ENCODE peak calls at places on chromosomes 4 and X, in nine cellular contexts. U is upper lobe of right lung, L is OCI-LY7, C is sigmoid colon, A is right atrium auricular region, E is foreskin fibroblast, V is AG04450, I is fibroblast of lung, M is psoas muscle. R is an unnamed sample.

GRCh38 chr4:140252742-140253555 is 99.0 kb upstream of the MAML3 start:
- DNase-seq in V (no peak), E (peak), L (peak), C (peak), U (peak), M (peak), A (no peak), I (peak), R (no peak)

GRCh38 chr4:185665655-185666054 is 130.3 kb upstream of the PDLIM3 start:
- DNase-seq in U (no peak), I (no peak), E (no peak), L (no peak), M (no peak), C (no peak), A (no peak), V (no peak), R (no peak)

GRCh38 chrX:129360175-129360574 is 163.1 kb downstream of the SMARCA1 start:
- DNase-seq in C (no peak), E (peak), V (no peak), U (no peak), A (no peak), L (peak), I (peak), M (no peak), R (peak)

GRCh38 chrX:865422-865821 is 234.8 kb downstream of the SHOX start:
- DNase-seq in A (no peak), I (no peak), U (no peak), C (no peak), M (no peak), V (no peak), L (no peak), E (no peak), R (no peak)

GRCh38 chr4:106208481-106209460 is 107.2 kb downstream of the TBCK start:
- DNase-seq in M (no peak), E (no peak), A (no peak), V (no peak), U (peak), C (no peak), L (no peak), I (no peak), R (no peak)

GRCh38 chr4:13541720-13542576 is 2.4 kb downstream of the NKX3-2 start:
- DNase-seq in A (no peak), I (no peak), C (peak), L (no peak), V (no peak), E (no peak), M (no peak), U (no peak), R (no peak)

GRCh38 chrX:103175944-103176753 is 38.8 kb upstream of the BEX4 start:
- DNase-seq in V (no peak), U (no peak), L (peak), E (peak), C (peak), I (peak), A (peak), M (peak), R (no peak)

GRCh38 chr4:46506876-46507275 is 116.9 kb upstream of the GABRA2 start:
- DNase-seq in M (no peak), I (no peak), C (no peak), L (no peak), E (no peak), V (no peak), U (no peak), A (no peak), R (no peak)

GRCh38 chr4:75658881-75659280 is 14.3 kb downstream of the G3BP2 start:
- DNase-seq in C (no peak), V (no peak), L (no peak), M (no peak), I (peak), E (peak), A (no peak), U (no peak), R (no peak)

GRCh38 chr4:70632028-70632427 is 3.5 kb downstream of the ENAM start:
- DNase-seq in I (peak), V (no peak), C (no peak), A (no peak), E (peak), U (no peak), M (no peak), L (no peak), R (no peak)

GRCh38 chrX:101395789-101396188 is 5.0 kb downstream of the RPL36A start:
- DNase-seq in C (no peak), L (no peak), V (no peak), E (peak), A (no peak), I (peak), U (no peak), M (no peak), R (no peak)

GRCh38 chrX:47272013-47272408 is 39.2 kb downstream of the USP11 start:
- DNase-seq in L (no peak), C (no peak), I (no peak), U (no peak), V (no peak), M (no peak), A (no peak), E (no peak), R (no peak)

GRCh38 chr4:177118596-177118995 is 191.1 kb upstream of the NEIL3 start:
- DNase-seq in M (no peak), V (peak), C (peak), L (no peak), I (peak), E (peak), A (peak), U (no peak), R (peak)

GRCh38 chr4:36241771-36242170 is 2.5 kb downstream of the ARAP2 start:
- DNase-seq in E (no peak), I (peak), C (no peak), L (peak), V (no peak), M (no peak), A (no peak), U (no peak), R (no peak)

GRCh38 chr4:98491862-98492554 is 166.4 kb downstream of the TSPAN5 start:
- DNase-seq in M (no peak), I (no peak), A (no peak), E (no peak), C (no peak), V (no peak), U (no peak), L (no peak), R (no peak)

GRCh38 chrX:119479845-119480244 is 11.6 kb downstream of the SLC25A5 start:
- DNase-seq in V (no peak), M (no peak), E (no peak), A (no peak), C (peak), U (no peak), L (no peak), I (no peak), R (no peak)

GRCh38 chr4:161555689-161556660 is 607.8 kb downstream of the FSTL5 start:
- DNase-seq in I (peak), U (no peak), C (no peak), A (no peak), L (no peak), M (no peak), V (peak), E (peak), R (no peak)

GRCh38 chrX:68060506-68061205 is 372.6 kb downstream of the OPHN1 start:
- DNase-seq in A (no peak), C (no peak), E (peak), L (no peak), M (no peak), U (no peak), I (no peak), V (no peak), R (no peak)

GRCh38 chr4:40731792-40732245 is 17.9 kb upstream of the NSUN7 start:
- DNase-seq in L (no peak), C (peak), M (no peak), A (no peak), I (no peak), V (no peak), E (no peak), U (peak), R (no peak)

GRCh38 chr4:65416875-65417274 is 253.4 kb downstream of the EPHA5 start:
- DNase-seq in C (no peak), V (no peak), L (no peak), A (no peak), U (no peak), M (no peak), E (no peak), I (no peak), R (no peak)

GRCh38 chrX:130975947-130976346 is 72.9 kb upstream of the ENOX2 start:
- DNase-seq in A (no peak), U (no peak), I (peak), E (peak), L (peak), M (no peak), C (no peak), V (peak), R (peak)

GRCh38 chrX:154545673-154546274 is 872 bp downstream of the G6PD start:
- DNase-seq in I (no peak), U (no peak), L (no peak), C (no peak), V (no peak), A (no peak), E (no peak), M (no peak), R (no peak)

GRCh38 chrX:20980426-20980825 is 393.8 kb upstream of the CNKSR2 start:
- DNase-seq in E (no peak), V (no peak), L (no peak), U (no peak), I (no peak), C (no peak), M (no peak), A (no peak), R (no peak)

GRCh38 chrX:79130857-79131256 is 13.6 kb upstream of the GPR174 start:
- DNase-seq in U (no peak), I (no peak), E (no peak), M (no peak), V (no peak), L (no peak), C (no peak), A (no peak), R (no peak)

GRCh38 chr4:131974730-131975129 is 1174.4 kb upstream of the PCDH10 start:
- DNase-seq in E (peak), A (no peak), V (no peak), C (no peak), U (no peak), M (no peak), L (no peak), I (peak), R (no peak)

GRCh38 chr4:75973770-75974169 is 17.0 kb downstream of the SDAD1 start:
- DNase-seq in E (no peak), L (no peak), I (no peak), V (no peak), U (no peak), M (no peak), C (no peak), A (no peak), R (no peak)

DNA sequence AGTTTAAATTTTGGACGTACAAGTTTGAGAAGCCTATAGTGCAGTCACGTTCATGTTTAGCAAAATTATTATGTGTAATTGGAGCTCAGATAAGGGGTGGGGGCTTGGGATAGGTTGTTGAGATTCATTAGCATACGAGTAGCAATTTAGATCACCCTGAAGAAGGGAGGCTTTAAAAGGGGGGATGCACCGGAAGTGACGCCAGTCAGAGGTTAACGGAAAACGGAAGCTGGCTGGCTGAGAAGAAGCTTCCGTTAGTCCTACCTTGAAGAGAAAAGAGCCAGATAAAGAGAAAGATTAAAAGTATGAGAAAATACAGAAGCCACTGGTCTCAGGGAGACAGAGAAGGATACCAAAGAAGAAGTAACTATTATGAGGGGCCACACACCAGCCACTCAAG is 1.1 kb upstream of the NXT2 start:
- DNase-seq in L (no peak), A (no peak), V (no peak), C (no peak), E (no peak), U (no peak), M (no peak), I (no peak), R (no peak)
- TF ChIP-seq CTCF in L (no peak), A (no peak), V (no peak), C (no peak), E (no peak), U (no peak), M (no peak), I (no peak), R (no peak)

DNA sequence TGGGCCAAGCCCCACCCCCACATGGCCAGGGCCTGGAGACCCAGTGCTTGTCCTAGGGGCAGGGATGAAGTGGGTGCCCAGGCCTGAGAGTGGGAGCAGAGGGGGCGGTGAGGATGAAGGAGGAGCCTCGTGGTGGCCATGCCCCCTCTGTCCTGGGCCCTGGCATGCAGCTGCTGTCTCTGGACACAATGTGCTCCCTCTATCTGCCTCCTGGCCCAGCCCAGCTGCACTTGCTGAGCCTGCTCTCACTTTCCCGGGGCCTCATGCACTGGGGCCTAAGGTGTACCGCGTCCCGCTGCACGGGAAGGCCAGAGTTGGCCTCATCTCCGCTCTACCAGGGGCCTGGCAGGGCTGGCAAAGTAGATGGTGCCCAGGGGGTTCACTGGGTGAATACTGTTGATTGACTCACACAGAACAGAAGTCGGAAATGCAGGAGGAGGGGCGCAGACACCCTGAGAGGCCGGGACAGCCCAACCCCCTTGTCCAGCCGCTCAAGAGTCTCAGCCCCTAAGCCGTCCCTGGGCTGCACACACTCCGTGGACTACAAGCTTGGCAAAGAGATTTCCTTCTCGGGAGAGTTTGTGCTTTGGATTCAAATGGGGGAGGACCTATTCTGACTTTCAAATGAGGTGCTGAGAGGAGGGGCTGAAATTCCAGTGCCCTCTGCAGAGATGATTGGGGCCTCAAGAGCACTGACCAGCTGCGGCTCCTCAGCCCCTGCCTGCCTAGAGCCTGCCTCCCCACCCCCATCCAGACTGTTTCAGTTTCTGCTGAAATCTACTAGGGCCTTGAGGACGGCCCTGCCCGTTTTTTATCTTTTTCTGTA is 112.4 kb downstream of the PSAPL1 start:
- DNase-seq in V (no peak), C (no peak), L (no peak), I (peak), M (peak), A (no peak), E (no peak), U (no peak), R (no peak)
- H3K4me3 ChIP-seq in V (no peak), C (no peak), L (no peak), I (no peak), M (no peak), A (no peak), E (no peak), U (no peak), R (no peak)

GRCh38 chr4:88106205-88106604 is 52.2 kb downstream of the ABCG2 start:
- DNase-seq in U (no peak), A (no peak), I (peak), V (no peak), C (no peak), L (no peak), M (no peak), E (peak), R (no peak)

GRCh38 chr4:88104902-88105610 is 53.4 kb downstream of the ABCG2 start:
- DNase-seq in V (peak), M (no peak), C (no peak), A (no peak), U (no peak), L (no peak), I (peak), E (peak), R (peak)

GRCh38 chr4:88108747-88109122 is 49.7 kb downstream of the ABCG2 start:
- DNase-seq in C (no peak), V (no peak), I (no peak), M (no peak), A (no peak), L (no peak), E (peak), U (no peak), R (no peak)

GRCh38 chr4:88109123-88109864 is 49.1 kb downstream of the ABCG2 start:
- DNase-seq in I (no peak), V (no peak), M (no peak), U (no peak), A (no peak), E (no peak), C (no peak), L (no peak), R (no peak)

GRCh38 chr4:88107406-88108107 is 50.9 kb downstream of the ABCG2 start:
- DNase-seq in A (no peak), U (no peak), E (peak), C (no peak), I (peak), V (no peak), M (no peak), L (no peak), R (no peak)
- TF ChIP-seq CTCF in A (no peak), U (no peak), E (no peak), C (no peak), I (no peak), V (no peak), M (no peak), L (no peak), R (no peak)

DNA sequence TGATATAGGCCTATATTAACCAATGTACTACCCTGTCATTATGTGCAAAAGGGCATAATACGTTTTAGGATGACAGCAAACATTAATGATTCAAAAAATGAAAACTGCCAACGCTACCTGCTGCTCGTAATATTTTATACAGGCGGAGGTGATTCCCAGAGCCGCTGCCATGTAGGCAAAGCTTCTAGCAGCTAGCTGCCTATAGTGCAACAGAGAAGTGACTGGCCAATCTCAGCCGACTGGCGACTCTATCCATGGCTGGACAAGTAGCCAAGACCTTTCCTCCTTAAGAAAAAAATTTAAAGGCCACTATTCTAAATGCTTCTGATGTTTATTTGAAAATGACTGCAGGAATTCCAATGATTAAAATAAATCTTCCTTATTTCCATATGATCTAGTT is 1.9 kb downstream of the PPARGC1A start:
- DNase-seq in C (no peak), M (peak), L (no peak), I (no peak), V (no peak), E (no peak), U (no peak), A (no peak), R (no peak)
- H3K4me3 ChIP-seq in C (peak), M (peak), L (no peak), I (peak), V (no peak), E (no peak), U (peak), A (peak), R (no peak)

GRCh38 chr4:47858012-47858411 is 20.1 kb upstream of the CORIN start:
- DNase-seq in L (no peak), M (no peak), U (no peak), I (no peak), E (no peak), A (no peak), V (no peak), C (no peak), R (no peak)

GRCh38 chr4:47855350-47855749 is 17.5 kb upstream of the CORIN start:
- DNase-seq in M (no peak), C (no peak), U (no peak), E (peak), L (no peak), A (no peak), V (peak), I (peak), R (peak)

GRCh38 chr4:47852121-47852520 is 14.3 kb upstream of the CORIN start:
- DNase-seq in A (no peak), C (no peak), V (peak), I (peak), L (no peak), M (no peak), U (no peak), E (peak), R (peak)

GRCh38 chr4:47860305-47860704 is 22.4 kb upstream of the CORIN start:
- DNase-seq in E (no peak), A (no peak), M (no peak), U (no peak), V (no peak), C (no peak), L (no peak), I (no peak), R (no peak)

DNA sequence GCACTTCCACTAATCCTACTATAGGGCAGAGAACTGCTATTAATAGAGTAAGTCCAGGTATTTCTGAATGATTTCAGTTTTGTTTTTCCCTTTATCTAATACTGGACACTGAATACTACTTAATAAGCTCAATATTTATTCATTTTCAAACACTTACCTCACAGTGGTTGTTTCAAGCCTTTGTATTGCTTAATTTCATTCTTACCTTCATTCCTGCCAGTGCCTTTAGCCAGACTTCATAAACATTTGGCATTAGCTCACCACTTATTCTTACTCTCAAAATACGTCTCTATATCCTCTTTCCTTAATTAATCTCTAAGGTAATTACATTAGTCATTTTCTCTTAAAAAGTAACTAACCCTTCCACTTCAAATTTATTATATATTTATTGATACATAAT is 18.8 kb upstream of the CORIN start:
- DNase-seq in M (no peak), C (no peak), E (peak), U (no peak), A (no peak), V (no peak), L (no peak), I (no peak), R (no peak)
- TF ChIP-seq CTCF in M (no peak), C (no peak), E (no peak), U (no peak), A (no peak), V (no peak), L (no peak), I (no peak), R (no peak)

GRCh38 chrX:71117358-71117757 is 1.0 kb upstream of the MED12 start:
- DNase-seq in U (no peak), A (no peak), E (no peak), C (no peak), M (no peak), V (no peak), L (no peak), I (no peak), R (no peak)
- H3K4me3 ChIP-seq in U (no peak), A (no peak), E (no peak), C (no peak), M (peak), V (no peak), L (peak), I (no peak), R (no peak)

GRCh38 chr4:164021947-164022346 is 527.5 kb downstream of the TMA16 start:
- DNase-seq in A (no peak), I (no peak), V (no peak), U (no peak), E (no peak), M (no peak), L (no peak), C (no peak), R (no peak)

GRCh38 chr4:164027805-164028204 is 533.3 kb downstream of the TMA16 start:
- DNase-seq in E (no peak), I (no peak), L (no peak), M (no peak), U (no peak), C (no peak), V (no peak), A (no peak), R (no peak)

GRCh38 chr4:164023214-164023613 is 528.7 kb downstream of the TMA16 start:
- DNase-seq in M (no peak), E (no peak), U (no peak), V (no peak), L (peak), C (no peak), I (no peak), A (no peak), R (no peak)
- TF ChIP-seq CTCF in M (no peak), E (no peak), U (no peak), V (no peak), L (peak), C (no peak), I (no peak), A (no peak), R (no peak)

DNA sequence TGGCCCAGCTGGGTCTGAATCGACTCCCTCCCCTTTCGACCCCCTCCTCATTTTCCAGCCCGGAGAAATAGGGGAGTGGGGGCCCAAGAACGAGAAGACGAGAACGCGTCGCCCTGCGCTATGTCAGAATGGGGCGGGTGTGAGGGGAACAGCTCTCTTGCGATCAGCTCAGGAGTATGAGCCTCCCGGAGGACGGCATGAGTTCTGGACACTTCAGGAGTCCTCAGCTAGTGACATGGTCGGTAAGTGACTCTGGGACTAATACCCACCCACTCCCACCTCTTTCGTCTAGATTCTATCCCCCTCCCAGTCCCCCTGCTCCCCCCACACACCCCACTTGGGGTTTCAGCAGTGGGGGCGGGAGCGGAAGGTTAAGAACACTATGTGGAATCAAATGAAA is 944 bp downstream of the KLF8 start:
- DNase-seq in L (no peak), U (peak), I (peak), C (no peak), E (peak), M (peak), V (no peak), A (no peak), R (no peak)
- H3K4me3 ChIP-seq in L (no peak), U (peak), I (peak), C (peak), E (peak), M (peak), V (no peak), A (peak), R (no peak)